ENCODE peak calls at places on chromosomes 6 and 20, in ten cellular contexts. U is heart right ventricle, J is mucosa of descending colon, O is GM20000, Q is HepG2, V is upper lobe of left lung, A is choroid plexus epithelial cell, N is sigmoid colon, M is transverse colon, W is GM12865. S is an unnamed sample.

GRCh38 chr6:46097381-46097780 is 32.4 kb upstream of the ENPP4 start:
- DNase-seq in W (no peak), M (no peak), O (no peak), J (no peak), Q (no peak), N (no peak), U (no peak), A (no peak), V (no peak), S (no peak)

GRCh38 chr6:15429146-15430110 is 183.6 kb downstream of the JARID2 start:
- DNase-seq in U (no peak), M (no peak), V (no peak), A (peak), W (no peak), Q (peak), O (no peak), N (no peak), J (no peak), S (no peak)

GRCh38 chr6:52077961-52078613 is 9.3 kb downstream of the PKHD1 start:
- DNase-seq in W (no peak), Q (no peak), U (no peak), M (no peak), J (no peak), A (no peak), N (no peak), O (no peak), V (no peak), S (no peak)

GRCh38 chr6:89985744-89986493 is 91.7 kb downstream of the GJA10 start:
- DNase-seq in W (no peak), O (no peak), U (peak), J (no peak), M (no peak), V (peak), N (no peak), Q (no peak), A (peak), S (no peak)

GRCh38 chr6:38443341-38443740 is 196.4 kb downstream of the BTBD9 start:
- DNase-seq in W (no peak), U (no peak), A (no peak), V (no peak), M (no peak), J (no peak), Q (no peak), N (no peak), O (no peak), S (no peak)

GRCh38 chr20:24912397-24913075 is 36.5 kb upstream of the CST7 start:
- DNase-seq in N (peak), Q (no peak), M (no peak), W (no peak), A (no peak), U (no peak), O (no peak), J (no peak), V (no peak), S (no peak)

GRCh38 chr6:5036309-5036708 is 32.5 kb upstream of the RPP40 start:
- DNase-seq in A (peak), W (peak), V (no peak), Q (peak), J (no peak), M (peak), U (no peak), N (no peak), O (no peak), S (no peak)

GRCh38 chr6:20069130-20069529 is 143.1 kb downstream of the MBOAT1 start:
- DNase-seq in O (no peak), V (no peak), M (no peak), U (no peak), N (no peak), W (no peak), J (no peak), A (no peak), Q (no peak), S (no peak)

GRCh38 chr6:16576391-16577368 is 184.6 kb downstream of the ATXN1 start:
- DNase-seq in V (no peak), A (no peak), M (peak), U (no peak), Q (peak), W (peak), N (no peak), O (peak), J (no peak), S (no peak)

GRCh38 chr6:148776321-148776966 is 29.6 kb downstream of the UST start:
- DNase-seq in N (no peak), Q (no peak), M (no peak), O (no peak), J (no peak), W (no peak), U (no peak), A (peak), V (no peak), S (no peak)

GRCh38 chr6:109236140-109237081 is 141.1 kb downstream of the CEP57L1 start:
- DNase-seq in V (no peak), U (peak), A (no peak), M (peak), O (peak), J (peak), N (no peak), Q (peak), W (peak), S (peak)

GRCh38 chr6:137352859-137353258 is 133.7 kb upstream of the IFNGR1 start:
- DNase-seq in O (no peak), U (no peak), M (peak), V (no peak), Q (peak), J (no peak), W (no peak), N (no peak), A (peak), S (no peak)

GRCh38 chr6:3294921-3295871 is 36.4 kb downstream of the PSMG4 start:
- DNase-seq in W (no peak), U (no peak), N (peak), M (no peak), A (no peak), J (no peak), O (no peak), V (no peak), Q (peak), S (no peak)

GRCh38 chr6:19812512-19813119 is 24.6 kb upstream of the ID4 start:
- DNase-seq in U (no peak), O (peak), M (no peak), A (peak), Q (peak), N (no peak), J (no peak), V (no peak), W (peak), S (no peak)

GRCh38 chr6:39415482-39415881 is 93.0 kb upstream of the KCNK16 start:
- DNase-seq in N (no peak), O (no peak), W (no peak), J (no peak), U (no peak), M (no peak), Q (no peak), A (no peak), V (no peak), S (no peak)

GRCh38 chr6:101926149-101926925 is 532.8 kb downstream of the GRIK2 start:
- DNase-seq in U (no peak), O (no peak), J (no peak), M (no peak), W (no peak), Q (no peak), V (no peak), A (no peak), N (no peak), S (no peak)

GRCh38 chr6:139250296-139251274 is 41.2 kb downstream of the TXLNB start:
- DNase-seq in V (no peak), W (peak), O (peak), Q (peak), J (peak), A (peak), M (peak), U (peak), N (no peak), S (peak)

DNA sequence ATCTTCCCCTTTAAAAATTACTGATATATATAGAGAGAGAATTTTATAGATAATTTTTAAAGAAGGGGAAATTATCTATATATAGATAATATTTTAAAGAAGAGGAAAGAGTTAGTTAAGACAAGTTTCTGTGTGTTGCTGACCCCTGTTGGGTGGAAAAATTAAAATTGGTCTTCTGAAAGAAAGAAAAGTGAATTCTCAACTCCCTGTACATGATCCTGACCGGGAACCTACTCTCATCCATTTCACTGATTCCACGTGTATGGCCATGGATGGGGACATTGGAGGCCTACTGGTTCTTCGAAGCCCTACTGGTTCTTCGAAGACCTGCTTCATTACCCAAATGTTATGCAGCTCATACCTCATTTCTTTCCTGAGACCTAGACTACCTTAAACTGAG is 53.0 kb upstream of the TCF21 start:
- DNase-seq in M (no peak), A (peak), Q (no peak), O (no peak), V (no peak), W (no peak), J (no peak), N (no peak), U (no peak), S (no peak)
- TF ChIP-seq CTCF in M (no peak), A (peak), Q (no peak), O (no peak), V (no peak), W (no peak), J (no peak), N (no peak), U (no peak), S (no peak)

DNA sequence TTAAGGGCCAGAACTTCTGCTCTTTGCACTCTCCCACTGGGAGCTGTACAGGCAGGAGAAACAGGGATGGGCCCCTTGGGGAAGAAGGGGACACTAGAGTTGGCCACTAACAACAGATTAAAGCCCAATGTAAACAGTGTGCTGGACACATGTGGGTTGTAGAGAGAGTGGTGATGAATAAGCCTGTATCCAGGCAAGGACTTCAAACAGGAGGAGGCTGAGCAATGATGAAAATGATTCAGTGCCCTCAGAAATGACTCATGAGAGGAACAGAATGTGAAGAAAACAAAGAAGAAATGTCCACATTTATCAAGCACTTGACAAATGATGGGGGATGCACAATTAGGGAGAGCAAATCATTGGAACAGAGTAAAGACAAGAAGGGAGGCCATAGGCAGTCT is 242.3 kb downstream of the TBX18 start:
- DNase-seq in O (no peak), W (no peak), V (no peak), Q (no peak), N (no peak), U (no peak), J (no peak), M (no peak), A (peak), S (no peak)
- TF ChIP-seq CTCF in O (no peak), W (no peak), V (no peak), Q (no peak), N (no peak), U (no peak), J (no peak), M (no peak), A (no peak), S (no peak)

GRCh38 chr6:10381133-10381829 is 33.6 kb downstream of the TFAP2A start:
- DNase-seq in J (no peak), O (no peak), V (peak), M (no peak), Q (no peak), U (no peak), A (no peak), N (no peak), W (peak), S (peak)
- TF ChIP-seq CTCF in J (no peak), O (peak), V (no peak), M (no peak), Q (peak), U (no peak), A (no peak), N (no peak), W (peak), S (no peak)

DNA sequence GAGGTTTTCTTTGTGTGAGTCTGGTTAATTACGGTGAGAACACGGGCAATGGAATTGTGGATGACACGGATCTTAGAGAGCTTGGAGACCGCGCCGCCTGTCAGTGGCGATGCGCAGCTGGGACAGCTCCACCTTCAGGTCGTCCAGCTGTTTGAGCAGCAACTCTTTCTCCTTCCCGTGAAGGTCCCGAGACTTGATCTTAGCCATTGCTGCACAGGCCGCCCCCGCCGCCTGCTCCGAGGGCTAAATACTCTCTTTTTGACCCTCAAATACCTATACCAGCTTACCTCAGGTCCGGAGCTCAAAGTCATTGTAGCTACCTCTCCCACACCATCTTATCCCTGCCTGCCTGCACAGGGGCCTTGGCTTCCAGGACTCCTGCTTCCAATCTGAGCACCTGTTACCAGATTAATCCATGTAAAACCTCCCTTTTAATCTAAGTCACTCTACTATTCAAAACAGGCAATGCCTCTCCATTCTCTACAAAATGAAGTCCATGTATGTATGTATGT is 100.2 kb downstream of the PREP start:
- DNase-seq in Q (no peak), O (no peak), W (no peak), V (peak), J (no peak), M (no peak), U (no peak), N (no peak), A (no peak), S (no peak)
- TF ChIP-seq CTCF in Q (no peak), O (no peak), W (no peak), V (no peak), J (no peak), M (no peak), U (no peak), N (no peak), A (no peak), S (no peak)

GRCh38 chr20:40966103-40966502 is 62.5 kb upstream of the TOP1 start:
- DNase-seq in A (no peak), Q (peak), M (no peak), O (no peak), V (no peak), J (no peak), U (no peak), W (peak), N (peak), S (no peak)
- TF ChIP-seq CTCF in A (peak), Q (peak), M (no peak), O (no peak), V (no peak), J (no peak), U (no peak), W (peak), N (no peak), S (no peak)

GRCh38 chr20:1122388-1123315 is 4.2 kb downstream of the PSMF1 start:
- DNase-seq in N (no peak), W (peak), V (no peak), M (peak), U (peak), J (peak), A (peak), O (no peak), Q (peak), S (no peak)
- TF ChIP-seq CTCF in N (no peak), W (no peak), V (no peak), M (no peak), U (no peak), J (no peak), A (no peak), O (no peak), Q (peak), S (no peak)

GRCh38 chr20:8507231-8507630 is 375.2 kb downstream of the PLCB1 start:
- DNase-seq in N (no peak), M (no peak), O (no peak), J (no peak), V (no peak), Q (no peak), W (no peak), A (no peak), U (no peak), S (no peak)

GRCh38 chr20:8505817-8506216 is 373.8 kb downstream of the PLCB1 start:
- DNase-seq in U (no peak), O (no peak), V (no peak), W (no peak), Q (no peak), M (no peak), N (no peak), J (no peak), A (no peak), S (no peak)

GRCh38 chr20:8509809-8510208 is 377.7 kb downstream of the PLCB1 start:
- DNase-seq in J (no peak), M (no peak), Q (no peak), V (no peak), O (no peak), A (no peak), N (no peak), U (no peak), W (no peak), S (no peak)

GRCh38 chr20:8512003-8512402 is 379.9 kb downstream of the PLCB1 start:
- DNase-seq in N (no peak), V (no peak), U (no peak), J (no peak), M (no peak), Q (no peak), O (no peak), A (no peak), W (no peak), S (no peak)

GRCh38 chr20:8510808-8511207 is 378.7 kb downstream of the PLCB1 start:
- DNase-seq in M (no peak), V (no peak), W (no peak), A (no peak), O (no peak), N (no peak), Q (no peak), J (no peak), U (no peak), S (no peak)
- TF ChIP-seq CTCF in M (no peak), V (no peak), W (no peak), A (no peak), O (no peak), N (no peak), Q (no peak), J (no peak), U (no peak), S (no peak)

DNA sequence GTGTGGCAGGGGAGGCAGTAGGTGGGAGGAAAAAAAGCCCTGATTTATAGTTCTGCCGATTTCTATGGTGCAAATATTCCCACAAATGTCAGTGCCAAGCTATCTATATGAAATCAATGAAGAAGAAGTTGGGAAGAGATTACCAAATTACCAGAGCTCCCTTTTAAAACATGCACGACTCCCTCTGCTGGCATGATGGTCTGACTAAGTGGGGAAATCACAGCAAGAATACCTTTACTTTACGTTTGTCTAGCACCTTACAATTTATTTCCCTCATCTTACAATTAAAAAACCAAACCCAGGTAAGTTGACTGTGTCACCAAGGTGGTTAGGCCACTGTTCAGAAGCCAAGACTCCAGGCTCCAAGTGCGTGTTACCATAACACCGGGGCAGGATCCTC is 55.6 kb downstream of the AGPAT4 start:
- DNase-seq in V (no peak), A (peak), N (no peak), Q (no peak), M (no peak), O (no peak), J (no peak), W (no peak), U (no peak), S (no peak)
- TF ChIP-seq CTCF in V (no peak), A (peak), N (no peak), Q (peak), M (no peak), O (no peak), J (no peak), W (no peak), U (no peak), S (no peak)

DNA sequence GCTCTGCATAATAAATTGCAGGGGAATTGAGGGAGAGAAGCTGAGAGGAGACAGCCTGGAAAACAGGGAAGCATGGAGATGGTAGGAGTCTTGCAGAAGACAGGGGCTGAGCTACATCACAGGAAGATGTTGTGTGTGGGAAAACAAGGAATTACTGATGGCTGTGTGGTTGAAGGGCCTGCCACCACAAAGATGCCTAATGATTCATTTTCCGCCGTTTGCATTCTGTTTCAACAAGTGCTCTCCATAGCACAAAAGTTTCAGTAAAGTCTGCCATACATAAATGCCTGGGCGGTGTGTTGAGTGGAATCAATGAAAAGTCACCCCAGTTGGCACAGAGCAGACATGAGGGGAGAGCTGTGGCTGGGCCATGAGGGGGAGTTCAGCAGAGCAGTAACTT is 5.6 kb upstream of the KLHL31 start:
- DNase-seq in A (peak), W (no peak), O (no peak), Q (no peak), V (no peak), M (no peak), U (no peak), J (no peak), N (no peak), S (no peak)
- TF ChIP-seq CTCF in A (no peak), W (no peak), O (no peak), Q (no peak), V (no peak), M (no peak), U (no peak), J (no peak), N (no peak), S (no peak)

GRCh38 chr6:105391705-105392104 is 11.2 kb downstream of the PREP start:
- DNase-seq in O (no peak), J (no peak), U (no peak), M (no peak), Q (no peak), V (no peak), N (no peak), W (no peak), A (no peak), S (no peak)
- TF ChIP-seq CTCF in O (no peak), J (no peak), U (no peak), M (no peak), Q (no peak), V (no peak), N (no peak), W (no peak), A (no peak), S (no peak)

S was measured in activated CD8-positive, alpha-beta T cell treated with anti-CD3 and anti-CD28 coated beads for 36 hours.